ENCODE peak calls at places on chromosomes 7 and 10, in five cellular contexts. One of them, this sample, is unnamed.
A peak's percentile ranks its signal among the peaks of the same experiment; 100 is the strongest.

GRCh38 chr10:48542471-48543210 is 62.2 kb downstream of the ARHGAP22 start:
- DNase-seq in HCT116: no peak
- DNase-seq in PC-3: no peak
- DNase-seq in astrocyte: no peak
- DNase-seq in neuronal stem cell: no peak
- DNase-seq in this sample: no peak

GRCh38 chr7:33040803-33041516 is 21.6 kb downstream of the NT5C3A start:
- DNase-seq in HCT116: no peak
- DNase-seq in neuronal stem cell: no peak
- DNase-seq in astrocyte: no peak
- DNase-seq in PC-3: peak; percentile 86
- DNase-seq in this sample: no peak

GRCh38 chr10:110163192-110163773 is 44.1 kb upstream of the MXI1 start:
- DNase-seq in PC-3: no peak
- DNase-seq in astrocyte: no peak
- DNase-seq in neuronal stem cell: no peak
- DNase-seq in HCT116: no peak
- DNase-seq in this sample: no peak

GRCh38 chr10:124345521-124345920 is 73.2 kb downstream of the OAT start:
- DNase-seq in PC-3: no peak
- DNase-seq in HCT116: no peak
- DNase-seq in astrocyte: no peak
- DNase-seq in neuronal stem cell: no peak
- DNase-seq in this sample: no peak

GRCh38 chr10:11110499-11110898 is 92.8 kb downstream of the CELF2 start:
- DNase-seq in HCT116: no peak
- DNase-seq in astrocyte: no peak
- DNase-seq in PC-3: no peak
- DNase-seq in neuronal stem cell: no peak
- DNase-seq in this sample: no peak

GRCh38 chr10:62625484-62625883 is 179.0 kb upstream of the ADO start:
- DNase-seq in astrocyte: no peak
- DNase-seq in neuronal stem cell: no peak
- DNase-seq in PC-3: peak; percentile 93
- DNase-seq in HCT116: no peak
- DNase-seq in this sample: no peak

GRCh38 chr7:50056131-50056530 is 36.9 kb downstream of the ZPBP start:
- DNase-seq in HCT116: no peak
- DNase-seq in neuronal stem cell: no peak
- DNase-seq in PC-3: no peak
- DNase-seq in astrocyte: no peak
- DNase-seq in this sample: no peak

GRCh38 chr10:107728807-107729206 is 564.3 kb upstream of the SORCS1 start:
- DNase-seq in neuronal stem cell: no peak
- DNase-seq in astrocyte: no peak
- DNase-seq in HCT116: no peak
- DNase-seq in PC-3: peak; percentile 79
- DNase-seq in this sample: no peak

GRCh38 chr10:6300106-6300783 is 97.5 kb downstream of the PFKFB3 start:
- DNase-seq in neuronal stem cell: no peak
- DNase-seq in PC-3: peak; percentile 24
- DNase-seq in HCT116: no peak
- DNase-seq in astrocyte: peak; percentile 41
- DNase-seq in this sample: peak; percentile 41

GRCh38 chr10:108303149-108303548 is 1138.6 kb upstream of the SORCS1 start:
- DNase-seq in PC-3: peak; percentile 38
- DNase-seq in HCT116: no peak
- DNase-seq in neuronal stem cell: no peak
- DNase-seq in astrocyte: peak; percentile 6
- DNase-seq in this sample: no peak

GRCh38 chr10:35924726-35925125 is 282.6 kb upstream of the FZD8 start:
- DNase-seq in HCT116: no peak
- DNase-seq in astrocyte: no peak
- DNase-seq in PC-3: no peak
- DNase-seq in neuronal stem cell: no peak
- DNase-seq in this sample: no peak

GRCh38 chr10:14705548-14706234 is 69.0 kb downstream of the FAM107B start:
- DNase-seq in PC-3: no peak
- DNase-seq in HCT116: no peak
- DNase-seq in astrocyte: no peak
- DNase-seq in neuronal stem cell: no peak
- DNase-seq in this sample: no peak

GRCh38 chr7:131031100-131031868 is 296.4 kb upstream of the MKLN1 start:
- DNase-seq in PC-3: no peak
- DNase-seq in HCT116: no peak
- DNase-seq in astrocyte: no peak
- DNase-seq in neuronal stem cell: no peak
- DNase-seq in this sample: no peak
- H3K4me1 ChIP-seq in PC-3: no peaks in the 10 kb centered on the region
- H3K4me1 ChIP-seq in HCT116: peaks cover 46% of the 10 kb centered on the region
- H3K4me1 ChIP-seq in astrocyte: peaks cover 2% of the 10 kb centered on the region
- H3K4me1 ChIP-seq in neuronal stem cell: no peaks in the 10 kb centered on the region
- H3K4me1 ChIP-seq in this sample: no peaks in the 10 kb centered on the region

DNA sequence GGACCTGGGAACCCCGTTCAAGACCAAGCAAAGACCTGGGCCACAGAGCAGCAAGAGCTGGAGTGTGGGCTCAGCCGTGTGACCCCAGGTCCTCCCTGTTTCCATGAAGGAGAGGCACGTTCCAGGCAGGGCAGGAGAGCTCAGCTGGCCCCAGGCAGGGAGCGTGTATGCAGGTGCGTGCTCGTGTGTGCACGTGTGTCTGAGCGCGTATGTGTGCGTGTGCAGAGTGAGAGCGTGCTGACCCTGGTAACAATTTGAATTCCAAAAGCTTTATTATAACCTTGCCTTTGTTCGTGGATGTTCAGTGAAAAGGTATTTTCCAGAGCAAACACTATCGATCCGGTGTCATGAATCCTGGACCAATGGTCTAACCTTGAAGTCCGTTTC is 54.6 kb downstream of the FOXL3 start:
- DNase-seq in astrocyte: no peak
- DNase-seq in PC-3: no peak
- DNase-seq in HCT116: no peak
- DNase-seq in neuronal stem cell: no peak
- DNase-seq in this sample: no peak
- H3K9me3 ChIP-seq in astrocyte: peaks cover under 1% of the 10 kb centered on the region
- H3K9me3 ChIP-seq in PC-3: no peaks in the 10 kb centered on the region
- H3K9me3 ChIP-seq in HCT116: no peaks in the 10 kb centered on the region
- H3K9me3 ChIP-seq in neuronal stem cell: peaks cover 3% of the 10 kb centered on the region
- H3K9me3 ChIP-seq in this sample: no peaks in the 10 kb centered on the region

GRCh38 chr7:55063633-55064032 is 44.8 kb downstream of the EGFR start:
- DNase-seq in neuronal stem cell: no peak
- DNase-seq in astrocyte: peak; percentile 73
- DNase-seq in HCT116: no peak
- DNase-seq in PC-3: peak; percentile 51
- DNase-seq in this sample: no peak

GRCh38 chr7:55065511-55066229 is 46.9 kb downstream of the EGFR start:
- DNase-seq in neuronal stem cell: no peak
- DNase-seq in HCT116: peak; percentile 83
- DNase-seq in astrocyte: peak; percentile 90
- DNase-seq in PC-3: peak; percentile 92
- DNase-seq in this sample: no peak

GRCh38 chr7:55066479-55066878 is 47.7 kb downstream of the EGFR start:
- DNase-seq in PC-3: no peak
- DNase-seq in neuronal stem cell: no peak
- DNase-seq in astrocyte: no peak
- DNase-seq in HCT116: no peak
- DNase-seq in this sample: no peak

GRCh38 chr7:55066938-55067337 is 48.1 kb downstream of the EGFR start:
- DNase-seq in HCT116: no peak
- DNase-seq in astrocyte: no peak
- DNase-seq in PC-3: no peak
- DNase-seq in neuronal stem cell: no peak
- DNase-seq in this sample: no peak

DNA sequence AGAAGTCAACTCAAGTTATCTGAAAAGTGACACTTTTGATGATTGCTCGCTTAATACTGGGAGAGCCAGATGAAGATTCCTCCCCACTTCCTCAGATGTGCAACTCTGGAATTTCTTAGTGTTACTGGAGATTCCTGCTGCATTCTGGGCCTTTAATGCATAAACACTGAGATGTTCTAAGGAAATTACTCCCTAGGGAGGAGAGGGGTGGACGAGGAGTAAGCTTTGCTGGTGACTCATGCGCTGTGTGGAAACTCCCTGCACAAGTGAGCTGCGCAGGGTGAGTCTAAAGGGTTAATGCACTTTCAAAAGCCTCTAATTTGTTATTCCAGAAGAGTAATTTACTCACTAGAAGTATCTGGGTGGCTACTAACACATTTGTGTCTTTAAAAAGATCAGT is 46.3 kb downstream of the EGFR start:
- DNase-seq in HCT116: peak; percentile 83
- DNase-seq in neuronal stem cell: no peak
- DNase-seq in PC-3: peak; percentile 89
- DNase-seq in astrocyte: peak; percentile 95
- DNase-seq in this sample: no peak
- H3K4me1 ChIP-seq in HCT116: peaks cover 33% of the 10 kb centered on the region
- H3K4me1 ChIP-seq in neuronal stem cell: peaks cover 38% of the 10 kb centered on the region
- H3K4me1 ChIP-seq in PC-3: peaks cover 48% of the 10 kb centered on the region
- H3K4me1 ChIP-seq in astrocyte: peaks cover 56% of the 10 kb centered on the region
- H3K4me1 ChIP-seq in this sample: peaks cover 8% of the 10 kb centered on the region

DNA sequence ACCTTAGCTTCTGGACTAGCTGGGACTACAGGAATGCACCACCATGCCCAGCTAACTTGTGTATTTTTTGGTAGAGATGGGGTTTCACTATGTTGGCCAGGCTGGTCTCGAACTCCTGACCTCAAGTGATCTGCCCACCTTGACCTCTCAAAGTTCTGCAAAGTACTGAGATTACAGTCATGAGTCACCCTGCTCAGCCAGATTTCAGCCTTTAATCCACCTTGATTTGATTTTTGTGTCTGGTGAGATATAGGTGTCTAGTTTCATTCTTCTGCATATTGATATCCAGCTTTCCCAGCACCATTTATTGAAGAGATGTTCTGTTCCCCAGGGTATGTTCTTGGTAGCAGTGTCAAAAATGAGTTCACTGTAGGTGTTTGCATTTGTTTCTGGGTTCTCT is 20.1 kb upstream of the CYP3A7 start:
- DNase-seq in PC-3: no peak
- DNase-seq in HCT116: no peak
- DNase-seq in neuronal stem cell: no peak
- DNase-seq in astrocyte: no peak
- DNase-seq in this sample: no peak
- H3K9me3 ChIP-seq in PC-3: no peaks in the 10 kb centered on the region
- H3K9me3 ChIP-seq in HCT116: no peaks in the 10 kb centered on the region
- H3K9me3 ChIP-seq in neuronal stem cell: no peaks in the 10 kb centered on the region
- H3K9me3 ChIP-seq in astrocyte: no peaks in the 10 kb centered on the region
- H3K9me3 ChIP-seq in this sample: no peaks in the 10 kb centered on the region

GRCh38 chr7:47448971-47449370 is 132.9 kb downstream of the TNS3 start:
- DNase-seq in HCT116: no peak
- DNase-seq in astrocyte: no peak
- DNase-seq in PC-3: no peak
- DNase-seq in neuronal stem cell: no peak
- DNase-seq in this sample: no peak
- H3K4me1 ChIP-seq in HCT116: peaks cover 11% of the 10 kb centered on the region
- H3K4me1 ChIP-seq in astrocyte: peaks cover 44% of the 10 kb centered on the region
- H3K4me1 ChIP-seq in PC-3: peaks cover 31% of the 10 kb centered on the region
- H3K4me1 ChIP-seq in neuronal stem cell: peaks cover 5% of the 10 kb centered on the region
- H3K4me1 ChIP-seq in this sample: peaks cover 41% of the 10 kb centered on the region

GRCh38 chr7:156438011-156438410 is 202.6 kb upstream of the RNF32 start:
- DNase-seq in HCT116: no peak
- DNase-seq in PC-3: no peak
- DNase-seq in neuronal stem cell: no peak
- DNase-seq in astrocyte: no peak
- DNase-seq in this sample: no peak
- H3K9me3 ChIP-seq in HCT116: no peaks in the 10 kb centered on the region
- H3K9me3 ChIP-seq in PC-3: no peaks in the 10 kb centered on the region
- H3K9me3 ChIP-seq in neuronal stem cell: no peaks in the 10 kb centered on the region
- H3K9me3 ChIP-seq in astrocyte: no peaks in the 10 kb centered on the region
- H3K9me3 ChIP-seq in this sample: no peaks in the 10 kb centered on the region

GRCh38 chr10:89702121-89702480 is 711 bp downstream of the KIF20B start:
- DNase-seq in HCT116: no peak
- DNase-seq in astrocyte: no peak
- DNase-seq in neuronal stem cell: no peak
- DNase-seq in PC-3: peak; percentile 7
- DNase-seq in this sample: no peak
- H3K4me1 ChIP-seq in HCT116: peaks cover 9% of the 10 kb centered on the region
- H3K4me1 ChIP-seq in astrocyte: peaks cover 12% of the 10 kb centered on the region
- H3K4me1 ChIP-seq in neuronal stem cell: no peaks in the 10 kb centered on the region
- H3K4me1 ChIP-seq in PC-3: peaks cover 19% of the 10 kb centered on the region
- H3K4me1 ChIP-seq in this sample: peaks cover 5% of the 10 kb centered on the region

GRCh38 chr7:121279822-121280221 is 49.0 kb upstream of the WNT16 start:
- DNase-seq in astrocyte: peak; percentile 47
- DNase-seq in PC-3: no peak
- DNase-seq in HCT116: no peak
- DNase-seq in neuronal stem cell: no peak
- DNase-seq in this sample: no peak
- H3K9me3 ChIP-seq in astrocyte: peaks cover 3% of the 10 kb centered on the region
- H3K9me3 ChIP-seq in PC-3: no peaks in the 10 kb centered on the region
- H3K9me3 ChIP-seq in HCT116: peaks cover 2% of the 10 kb centered on the region
- H3K9me3 ChIP-seq in neuronal stem cell: no peaks in the 10 kb centered on the region
- H3K9me3 ChIP-seq in this sample: peaks cover 3% of the 10 kb centered on the region

GRCh38 chr10:77889277-77889903 is 37.2 kb downstream of the DLG5 start:
- DNase-seq in HCT116: peak; percentile 80
- DNase-seq in astrocyte: no peak
- DNase-seq in PC-3: peak; percentile 100
- DNase-seq in neuronal stem cell: peak; percentile 59
- DNase-seq in this sample: peak; percentile 81
- H3K4me1 ChIP-seq in HCT116: peaks cover 24% of the 10 kb centered on the region
- H3K4me1 ChIP-seq in astrocyte: peaks cover 13% of the 10 kb centered on the region
- H3K4me1 ChIP-seq in PC-3: peaks cover 30% of the 10 kb centered on the region
- H3K4me1 ChIP-seq in neuronal stem cell: peaks cover 42% of the 10 kb centered on the region
- H3K4me1 ChIP-seq in this sample: peaks cover 30% of the 10 kb centered on the region

GRCh38 chr7:111855161-111855841 is 293.0 kb upstream of the IMMP2L start:
- DNase-seq in neuronal stem cell: peak; percentile 15
- DNase-seq in astrocyte: peak; percentile 39
- DNase-seq in HCT116: peak; percentile 38
- DNase-seq in PC-3: peak; percentile 62
- DNase-seq in this sample: peak; percentile 72
- H3K9me3 ChIP-seq in neuronal stem cell: peaks cover 2% of the 10 kb centered on the region
- H3K9me3 ChIP-seq in astrocyte: no peaks in the 10 kb centered on the region
- H3K9me3 ChIP-seq in HCT116: no peaks in the 10 kb centered on the region
- H3K9me3 ChIP-seq in PC-3: no peaks in the 10 kb centered on the region
- H3K9me3 ChIP-seq in this sample: no peaks in the 10 kb centered on the region